ENCODE peak calls at places on chromosomes 16 and 17, in nine cellular contexts. One of them, this sample, is unnamed.

GRCh38 chr17:41071606-41072375 is 6.1 kb upstream of the KRTAP2-4 start:
- DNase-seq in stomach: no peak
- DNase-seq in K562: no peak
- DNase-seq in body of pancreas: no peak
- DNase-seq in A549: no peak
- DNase-seq in IMR-90: no peak
- DNase-seq in Peyer's patch: no peak
- DNase-seq in heart left ventricle: no peak
- DNase-seq in tibial nerve: no peak
- DNase-seq in this sample: no peak

GRCh38 chr17:17026163-17026562 is 16.1 kb upstream of the MPRIP start:
- DNase-seq in heart left ventricle: no peak
- DNase-seq in Peyer's patch: peak
- DNase-seq in body of pancreas: no peak
- DNase-seq in tibial nerve: no peak
- DNase-seq in K562: no peak
- DNase-seq in IMR-90: no peak
- DNase-seq in A549: no peak
- DNase-seq in stomach: no peak
- DNase-seq in this sample: no peak

GRCh38 chr17:43367588-43368242 is 31.1 kb upstream of the ARL4D start:
- DNase-seq in tibial nerve: no peak
- DNase-seq in A549: peak
- DNase-seq in IMR-90: peak
- DNase-seq in body of pancreas: no peak
- DNase-seq in K562: peak
- DNase-seq in heart left ventricle: no peak
- DNase-seq in stomach: no peak
- DNase-seq in Peyer's patch: no peak
- DNase-seq in this sample: no peak

GRCh38 chr16:67388591-67388990 is 4.7 kb downstream of the TPPP3 start:
- DNase-seq in K562: no peak
- DNase-seq in stomach: no peak
- DNase-seq in heart left ventricle: no peak
- DNase-seq in A549: no peak
- DNase-seq in tibial nerve: no peak
- DNase-seq in IMR-90: no peak
- DNase-seq in Peyer's patch: no peak
- DNase-seq in body of pancreas: no peak
- DNase-seq in this sample: no peak

GRCh38 chr17:17723354-17724261 is 42.4 kb downstream of the RAI1 start:
- DNase-seq in A549: no peak
- DNase-seq in stomach: no peak
- DNase-seq in body of pancreas: no peak
- DNase-seq in heart left ventricle: no peak
- DNase-seq in K562: no peak
- DNase-seq in IMR-90: peak
- DNase-seq in tibial nerve: no peak
- DNase-seq in Peyer's patch: no peak
- DNase-seq in this sample: no peak

GRCh38 chr17:1110844-1111598 is 68.8 kb downstream of the ABR start:
- DNase-seq in K562: no peak
- DNase-seq in A549: peak
- DNase-seq in IMR-90: peak
- DNase-seq in stomach: no peak
- DNase-seq in Peyer's patch: peak
- DNase-seq in tibial nerve: no peak
- DNase-seq in body of pancreas: peak
- DNase-seq in heart left ventricle: peak
- DNase-seq in this sample: peak

GRCh38 chr16:66167564-66168291 is 198.8 kb upstream of the CDH5 start:
- DNase-seq in K562: no peak
- DNase-seq in heart left ventricle: no peak
- DNase-seq in A549: no peak
- DNase-seq in tibial nerve: no peak
- DNase-seq in IMR-90: peak
- DNase-seq in body of pancreas: no peak
- DNase-seq in Peyer's patch: no peak
- DNase-seq in stomach: no peak
- DNase-seq in this sample: no peak

GRCh38 chr16:576197-576822 is 6.5 kb downstream of the PIGQ start:
- DNase-seq in stomach: no peak
- DNase-seq in heart left ventricle: no peak
- DNase-seq in IMR-90: no peak
- DNase-seq in tibial nerve: no peak
- DNase-seq in K562: no peak
- DNase-seq in body of pancreas: no peak
- DNase-seq in A549: no peak
- DNase-seq in Peyer's patch: no peak
- DNase-seq in this sample: no peak

GRCh38 chr17:18250259-18250658 is 8.3 kb downstream of the FLII start:
- DNase-seq in IMR-90: no peak
- DNase-seq in tibial nerve: no peak
- DNase-seq in body of pancreas: peak
- DNase-seq in Peyer's patch: peak
- DNase-seq in A549: no peak
- DNase-seq in K562: no peak
- DNase-seq in stomach: peak
- DNase-seq in heart left ventricle: no peak
- DNase-seq in this sample: peak

GRCh38 chr17:3669548-3669947 is 936 bp downstream of the EMC6 start:
- DNase-seq in A549: no peak
- DNase-seq in stomach: no peak
- DNase-seq in body of pancreas: no peak
- DNase-seq in tibial nerve: no peak
- DNase-seq in heart left ventricle: no peak
- DNase-seq in K562: no peak
- DNase-seq in IMR-90: no peak
- DNase-seq in Peyer's patch: no peak
- DNase-seq in this sample: no peak

GRCh38 chr17:78315355-78316114 is 44.3 kb downstream of the SOCS3 start:
- DNase-seq in heart left ventricle: peak
- DNase-seq in IMR-90: peak
- DNase-seq in Peyer's patch: peak
- DNase-seq in body of pancreas: peak
- DNase-seq in A549: peak
- DNase-seq in stomach: peak
- DNase-seq in tibial nerve: peak
- DNase-seq in K562: peak
- DNase-seq in this sample: peak

GRCh38 chr17:5711344-5711743 is 127.0 kb upstream of the NLRP1 start:
- DNase-seq in stomach: no peak
- DNase-seq in K562: no peak
- DNase-seq in A549: no peak
- DNase-seq in Peyer's patch: no peak
- DNase-seq in IMR-90: no peak
- DNase-seq in tibial nerve: no peak
- DNase-seq in body of pancreas: no peak
- DNase-seq in heart left ventricle: no peak
- DNase-seq in this sample: peak

GRCh38 chr17:77049440-77049839 is 91.3 kb upstream of the SEC14L1 start:
- DNase-seq in body of pancreas: no peak
- DNase-seq in heart left ventricle: no peak
- DNase-seq in A549: no peak
- DNase-seq in stomach: no peak
- DNase-seq in tibial nerve: no peak
- DNase-seq in IMR-90: no peak
- DNase-seq in K562: no peak
- DNase-seq in Peyer's patch: no peak
- DNase-seq in this sample: no peak

GRCh38 chr17:6392609-6393367 is 42.1 kb downstream of the AIPL1 start:
- DNase-seq in IMR-90: no peak
- DNase-seq in heart left ventricle: no peak
- DNase-seq in Peyer's patch: no peak
- DNase-seq in K562: no peak
- DNase-seq in stomach: no peak
- DNase-seq in A549: no peak
- DNase-seq in tibial nerve: no peak
- DNase-seq in body of pancreas: no peak
- DNase-seq in this sample: no peak

GRCh38 chr16:86876499-86876898 is 298.1 kb downstream of the FOXL1 start:
- DNase-seq in stomach: no peak
- DNase-seq in body of pancreas: no peak
- DNase-seq in IMR-90: no peak
- DNase-seq in A549: no peak
- DNase-seq in tibial nerve: no peak
- DNase-seq in heart left ventricle: no peak
- DNase-seq in K562: no peak
- DNase-seq in Peyer's patch: no peak
- DNase-seq in this sample: no peak

GRCh38 chr16:5058476-5058875 is 7.3 kb downstream of the C16orf89 start:
- DNase-seq in A549: peak
- DNase-seq in K562: peak
- DNase-seq in tibial nerve: no peak
- DNase-seq in body of pancreas: no peak
- DNase-seq in stomach: no peak
- DNase-seq in IMR-90: no peak
- DNase-seq in heart left ventricle: no peak
- DNase-seq in Peyer's patch: peak
- DNase-seq in this sample: no peak

GRCh38 chr16:4315185-4316102 is at the start of gene GLIS2:
- DNase-seq in K562: peak
- DNase-seq in heart left ventricle: peak
- DNase-seq in A549: peak
- DNase-seq in IMR-90: peak
- DNase-seq in Peyer's patch: no peak
- DNase-seq in body of pancreas: peak
- DNase-seq in tibial nerve: peak
- DNase-seq in stomach: peak
- DNase-seq in this sample: peak

GRCh38 chr17:82823004-82823403 is 16.8 kb downstream of the ZNF750 start:
- DNase-seq in heart left ventricle: no peak
- DNase-seq in K562: peak
- DNase-seq in Peyer's patch: no peak
- DNase-seq in tibial nerve: no peak
- DNase-seq in A549: no peak
- DNase-seq in IMR-90: no peak
- DNase-seq in body of pancreas: no peak
- DNase-seq in stomach: no peak
- DNase-seq in this sample: no peak
- TF ChIP-seq CTCF in heart left ventricle: peak
- TF ChIP-seq CTCF in K562: peak
- TF ChIP-seq CTCF in Peyer's patch: no peak
- TF ChIP-seq CTCF in tibial nerve: no peak
- TF ChIP-seq CTCF in A549: peak
- TF ChIP-seq CTCF in IMR-90: no peak
- TF ChIP-seq CTCF in body of pancreas: no peak
- TF ChIP-seq CTCF in stomach: no peak
- TF ChIP-seq CTCF in this sample: no peak

DNA sequence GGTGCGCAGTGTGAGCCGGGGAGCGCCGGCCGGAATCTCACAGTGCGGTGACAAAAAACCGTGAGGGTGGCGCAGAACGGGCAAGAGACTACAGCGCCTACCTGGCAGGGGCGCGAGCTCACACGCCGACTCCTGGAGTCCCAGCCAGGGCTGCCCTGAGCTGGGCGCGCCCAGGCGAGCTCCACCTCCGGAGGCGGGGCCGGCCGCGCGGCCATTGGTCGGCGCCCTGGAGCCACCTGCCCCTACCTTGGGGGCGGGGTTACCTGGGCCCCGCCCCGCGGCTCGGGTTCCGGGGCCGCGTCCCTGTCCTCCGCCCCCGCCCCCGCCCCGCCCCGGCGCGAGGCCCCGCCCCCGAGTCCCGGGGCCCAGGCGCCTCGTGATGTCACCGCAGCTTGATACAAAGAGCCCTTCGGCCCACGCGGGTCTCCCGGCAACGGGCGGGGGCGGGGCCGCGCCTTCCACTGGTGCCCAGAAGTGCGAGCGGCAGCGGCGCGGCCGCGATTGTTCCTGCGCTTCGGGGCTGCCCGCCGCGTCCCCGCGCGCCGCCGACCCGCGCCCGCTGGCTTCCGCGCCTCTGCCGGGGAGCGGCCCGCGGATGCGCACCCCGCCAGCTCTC is 96.3 kb downstream of the RAB11FIP4 start:
- DNase-seq in A549: peak
- DNase-seq in tibial nerve: peak
- DNase-seq in body of pancreas: peak
- DNase-seq in stomach: peak
- DNase-seq in heart left ventricle: peak
- DNase-seq in K562: peak
- DNase-seq in IMR-90: peak
- DNase-seq in Peyer's patch: peak
- DNase-seq in this sample: peak
- TF ChIP-seq POLR2A in A549: peak
- TF ChIP-seq POLR2A in tibial nerve: peak
- TF ChIP-seq POLR2A in body of pancreas: peak
- TF ChIP-seq POLR2A in stomach: no peak
- TF ChIP-seq POLR2A in heart left ventricle: peak
- TF ChIP-seq POLR2A in K562: peak
- TF ChIP-seq POLR2A in IMR-90: no peak
- TF ChIP-seq POLR2A in Peyer's patch: peak
- TF ChIP-seq POLR2A in this sample: no peak

GRCh38 chr16:84176192-84177053 is 10.4 kb downstream of the TAF1C start:
- DNase-seq in heart left ventricle: no peak
- DNase-seq in K562: no peak
- DNase-seq in body of pancreas: no peak
- DNase-seq in stomach: no peak
- DNase-seq in IMR-90: no peak
- DNase-seq in A549: no peak
- DNase-seq in Peyer's patch: no peak
- DNase-seq in tibial nerve: no peak
- DNase-seq in this sample: no peak
- H3K4me3 ChIP-seq in heart left ventricle: no peak
- H3K4me3 ChIP-seq in K562: no peak
- H3K4me3 ChIP-seq in body of pancreas: no peak
- H3K4me3 ChIP-seq in stomach: no peak
- H3K4me3 ChIP-seq in IMR-90: no peak
- H3K4me3 ChIP-seq in A549: no peak
- H3K4me3 ChIP-seq in Peyer's patch: no peak
- H3K4me3 ChIP-seq in tibial nerve: no peak
- H3K4me3 ChIP-seq in this sample: no peak

GRCh38 chr17:20224379-20224778 is 215.2 kb downstream of the SPECC1 start:
- DNase-seq in K562: no peak
- DNase-seq in Peyer's patch: no peak
- DNase-seq in tibial nerve: no peak
- DNase-seq in A549: no peak
- DNase-seq in stomach: no peak
- DNase-seq in IMR-90: no peak
- DNase-seq in body of pancreas: no peak
- DNase-seq in heart left ventricle: no peak
- DNase-seq in this sample: no peak

GRCh38 chr17:20226814-20227482 is 217.8 kb downstream of the SPECC1 start:
- DNase-seq in A549: peak
- DNase-seq in IMR-90: peak
- DNase-seq in Peyer's patch: peak
- DNase-seq in tibial nerve: peak
- DNase-seq in stomach: peak
- DNase-seq in K562: peak
- DNase-seq in heart left ventricle: peak
- DNase-seq in body of pancreas: peak
- DNase-seq in this sample: peak

GRCh38 chr17:20228410-20228809 is 219.3 kb downstream of the SPECC1 start:
- DNase-seq in IMR-90: no peak
- DNase-seq in Peyer's patch: no peak
- DNase-seq in K562: no peak
- DNase-seq in body of pancreas: no peak
- DNase-seq in stomach: no peak
- DNase-seq in heart left ventricle: no peak
- DNase-seq in A549: no peak
- DNase-seq in tibial nerve: no peak
- DNase-seq in this sample: no peak

GRCh38 chr17:20225162-20226115 is 216.3 kb downstream of the SPECC1 start:
- DNase-seq in IMR-90: no peak
- DNase-seq in tibial nerve: no peak
- DNase-seq in A549: peak
- DNase-seq in stomach: no peak
- DNase-seq in heart left ventricle: no peak
- DNase-seq in body of pancreas: no peak
- DNase-seq in Peyer's patch: no peak
- DNase-seq in K562: no peak
- DNase-seq in this sample: no peak

GRCh38 chr17:20223808-20224328 is 214.7 kb downstream of the SPECC1 start:
- DNase-seq in body of pancreas: no peak
- DNase-seq in tibial nerve: no peak
- DNase-seq in A549: peak
- DNase-seq in Peyer's patch: no peak
- DNase-seq in heart left ventricle: no peak
- DNase-seq in K562: no peak
- DNase-seq in IMR-90: peak
- DNase-seq in stomach: no peak
- DNase-seq in this sample: no peak
- TF ChIP-seq CTCF in body of pancreas: no peak
- TF ChIP-seq CTCF in tibial nerve: no peak
- TF ChIP-seq CTCF in A549: no peak
- TF ChIP-seq CTCF in Peyer's patch: no peak
- TF ChIP-seq CTCF in heart left ventricle: no peak
- TF ChIP-seq CTCF in K562: peak
- TF ChIP-seq CTCF in IMR-90: peak
- TF ChIP-seq CTCF in stomach: no peak
- TF ChIP-seq CTCF in this sample: no peak

This sample was measured in lower leg skin.